ENCODE peak calls at places on chromosomes 2 and 18, in five cellular contexts. One of them, this sample, is unnamed. For H3K27me3 and H3K4me1, the result is how much of the 10 kb centered on the place peaks cover.

GRCh38 chr2:44290271-44290670 is 15.0 kb downstream of the SLC3A1 start:
- DNase-seq in adrenal gland: no peak
- DNase-seq in astrocyte: peak
- DNase-seq in Caco-2: no peak
- DNase-seq in HCT116: no peak
- DNase-seq in this sample: no peak

GRCh38 chr2:10448208-10448645 is at the start of gene ODC1:
- DNase-seq in adrenal gland: peak
- DNase-seq in astrocyte: peak
- DNase-seq in Caco-2: peak
- DNase-seq in HCT116: peak
- DNase-seq in this sample: peak

GRCh38 chr2:162817921-162818320 is 20.6 kb downstream of the KCNH7 start:
- DNase-seq in adrenal gland: no peak
- DNase-seq in astrocyte: no peak
- DNase-seq in Caco-2: no peak
- DNase-seq in HCT116: no peak
- DNase-seq in this sample: no peak

GRCh38 chr2:43210467-43211303 is 15.7 kb downstream of the ZFP36L2 start:
- DNase-seq in adrenal gland: no peak
- DNase-seq in astrocyte: no peak
- DNase-seq in Caco-2: no peak
- DNase-seq in HCT116: no peak
- DNase-seq in this sample: peak

GRCh38 chr18:76978616-76979015 is 154.0 kb downstream of the MBP start:
- DNase-seq in adrenal gland: no peak
- DNase-seq in astrocyte: no peak
- DNase-seq in Caco-2: no peak
- DNase-seq in HCT116: no peak
- DNase-seq in this sample: no peak

GRCh38 chr2:182982934-182983333 is 55.3 kb downstream of the NCKAP1 start:
- DNase-seq in adrenal gland: no peak
- DNase-seq in astrocyte: no peak
- DNase-seq in Caco-2: no peak
- DNase-seq in HCT116: no peak
- DNase-seq in this sample: no peak

GRCh38 chr2:18356676-18357075 is 203.8 kb downstream of the RDH14 start:
- DNase-seq in adrenal gland: no peak
- DNase-seq in astrocyte: peak
- DNase-seq in Caco-2: no peak
- DNase-seq in HCT116: no peak
- DNase-seq in this sample: no peak

GRCh38 chr18:47032945-47033344 is 2.5 kb downstream of the ELOA2 start:
- DNase-seq in adrenal gland: no peak
- DNase-seq in astrocyte: no peak
- DNase-seq in Caco-2: no peak
- DNase-seq in HCT116: no peak
- DNase-seq in this sample: no peak

GRCh38 chr2:7053650-7054262 is 136.5 kb downstream of the RNF144A start:
- DNase-seq in adrenal gland: no peak
- DNase-seq in astrocyte: no peak
- DNase-seq in Caco-2: no peak
- DNase-seq in HCT116: no peak
- DNase-seq in this sample: no peak

GRCh38 chr2:100857915-100858314 is 38.0 kb downstream of the NPAS2 start:
- DNase-seq in adrenal gland: no peak
- DNase-seq in astrocyte: peak
- DNase-seq in Caco-2: no peak
- DNase-seq in HCT116: no peak
- DNase-seq in this sample: no peak

GRCh38 chr2:236607471-236608307 is 38.1 kb downstream of the ACKR3 start:
- DNase-seq in adrenal gland: no peak
- DNase-seq in astrocyte: peak
- DNase-seq in Caco-2: peak
- DNase-seq in HCT116: no peak
- DNase-seq in this sample: no peak

GRCh38 chr2:15770606-15771005 is 169.7 kb upstream of the MYCN start:
- DNase-seq in adrenal gland: no peak
- DNase-seq in astrocyte: no peak
- DNase-seq in Caco-2: no peak
- DNase-seq in HCT116: no peak
- DNase-seq in this sample: no peak

GRCh38 chr2:65386340-65386739 is 46.1 kb downstream of the SPRED2 start:
- DNase-seq in adrenal gland: no peak
- DNase-seq in astrocyte: no peak
- DNase-seq in Caco-2: no peak
- DNase-seq in HCT116: no peak
- DNase-seq in this sample: no peak

GRCh38 chr18:57931038-57931437 is 113.0 kb upstream of the NEDD4L start:
- DNase-seq in adrenal gland: no peak
- DNase-seq in astrocyte: no peak
- DNase-seq in Caco-2: no peak
- DNase-seq in HCT116: no peak
- DNase-seq in this sample: no peak

GRCh38 chr18:13313006-13313661 is 94.6 kb downstream of the LDLRAD4 start:
- DNase-seq in adrenal gland: no peak
- DNase-seq in astrocyte: no peak
- DNase-seq in Caco-2: no peak
- DNase-seq in HCT116: no peak
- DNase-seq in this sample: no peak

GRCh38 chr2:197209742-197210408 is 100.7 kb downstream of the ANKRD44 start:
- DNase-seq in adrenal gland: no peak
- DNase-seq in astrocyte: peak
- DNase-seq in Caco-2: no peak
- DNase-seq in HCT116: no peak
- DNase-seq in this sample: no peak

GRCh38 chr2:84865181-84865783 is 15.6 kb downstream of the TRABD2A start:
- DNase-seq in adrenal gland: no peak
- DNase-seq in astrocyte: no peak
- DNase-seq in Caco-2: no peak
- DNase-seq in HCT116: no peak
- DNase-seq in this sample: no peak

GRCh38 chr2:223901854-223902253 is 43.3 kb downstream of the WDFY1 start:
- DNase-seq in adrenal gland: no peak
- DNase-seq in astrocyte: no peak
- DNase-seq in Caco-2: peak
- DNase-seq in HCT116: no peak
- DNase-seq in this sample: no peak

GRCh38 chr2:182456784-182457183 is 29.9 kb upstream of the PDE1A start:
- DNase-seq in adrenal gland: no peak
- DNase-seq in astrocyte: peak
- DNase-seq in Caco-2: no peak
- DNase-seq in HCT116: no peak
- DNase-seq in this sample: no peak

GRCh38 chr18:22913861-22914260 is 19.3 kb upstream of the RBBP8 start:
- DNase-seq in adrenal gland: no peak
- DNase-seq in astrocyte: no peak
- DNase-seq in Caco-2: peak
- DNase-seq in HCT116: peak
- DNase-seq in this sample: no peak

GRCh38 chr2:172082944-172083718 is 2.2 kb upstream of the DLX1 start:
- DNase-seq in adrenal gland: no peak
- DNase-seq in astrocyte: no peak
- DNase-seq in Caco-2: no peak
- DNase-seq in HCT116: no peak
- DNase-seq in this sample: peak

GRCh38 chr2:163682695-163683094 is 53.1 kb downstream of the FIGN start:
- DNase-seq in adrenal gland: no peak
- DNase-seq in astrocyte: peak
- DNase-seq in Caco-2: no peak
- DNase-seq in HCT116: no peak
- DNase-seq in this sample: no peak

GRCh38 chr2:240567137-240567871 is 980 bp upstream of the RNPEPL1 start:
- DNase-seq in adrenal gland: peak
- DNase-seq in astrocyte: no peak
- DNase-seq in Caco-2: no peak
- DNase-seq in HCT116: no peak
- DNase-seq in this sample: peak

GRCh38 chr18:32156855-32157254 is 33.0 kb upstream of the MEP1B start:
- DNase-seq in adrenal gland: no peak
- DNase-seq in astrocyte: no peak
- DNase-seq in Caco-2: no peak
- DNase-seq in HCT116: no peak
- DNase-seq in this sample: no peak

GRCh38 chr2:202758638-202759037 is 112.9 kb downstream of the ICA1L start:
- DNase-seq in adrenal gland: no peak
- DNase-seq in astrocyte: no peak
- DNase-seq in Caco-2: no peak
- DNase-seq in HCT116: no peak
- DNase-seq in this sample: no peak

GRCh38 chr2:105635564-105635963 is 109.1 kb upstream of the NCK2 start:
- DNase-seq in adrenal gland: no peak
- DNase-seq in astrocyte: no peak
- DNase-seq in Caco-2: no peak
- DNase-seq in HCT116: no peak
- DNase-seq in this sample: no peak
- H3K27me3 ChIP-seq in adrenal gland: under half
- H3K27me3 ChIP-seq in astrocyte: under half
- H3K27me3 ChIP-seq in Caco-2: under half
- H3K27me3 ChIP-seq in HCT116: under half
- H3K27me3 ChIP-seq in this sample: under half

DNA sequence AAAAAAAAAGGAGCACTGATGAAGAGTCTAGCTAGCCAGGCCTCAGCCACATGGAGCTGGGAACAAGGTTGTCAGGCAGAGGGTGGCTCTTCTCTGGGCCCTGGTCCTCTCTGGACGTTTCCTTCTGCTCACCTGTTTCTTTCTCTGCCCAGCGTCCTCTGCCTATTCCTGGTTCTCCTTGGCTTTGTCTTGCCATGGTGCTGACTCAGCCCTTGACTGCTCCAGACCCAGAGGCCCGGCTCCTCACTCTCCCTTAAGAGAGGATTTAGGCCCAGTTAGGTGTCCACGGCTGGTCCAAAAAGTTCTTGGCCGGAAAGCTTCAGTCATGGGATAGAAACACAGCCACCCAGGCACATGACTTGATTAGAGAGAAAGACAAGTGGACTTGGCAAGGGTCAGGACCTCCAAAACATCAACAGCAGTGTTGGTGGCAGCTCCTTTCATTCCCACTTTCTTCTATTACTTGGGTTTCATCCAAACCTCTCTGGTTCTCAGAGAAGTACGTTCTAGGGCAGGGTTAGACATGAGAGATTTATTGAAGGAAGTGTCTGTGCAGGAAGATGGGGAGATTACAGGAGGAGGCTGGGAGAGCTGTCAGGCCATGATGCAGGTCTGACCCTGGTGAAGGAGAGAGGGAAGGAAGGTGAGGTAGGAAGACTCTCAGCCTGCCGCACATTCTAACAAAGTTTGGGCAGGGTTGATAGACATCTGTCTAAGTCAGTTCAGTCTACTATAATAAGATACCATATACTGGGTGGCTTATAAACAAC is 14.5 kb upstream of the ATG16L1 start:
- DNase-seq in adrenal gland: no peak
- DNase-seq in astrocyte: no peak
- DNase-seq in Caco-2: no peak
- DNase-seq in HCT116: no peak
- DNase-seq in this sample: no peak
- H3K4me1 ChIP-seq in adrenal gland: under half
- H3K4me1 ChIP-seq in astrocyte: under half
- H3K4me1 ChIP-seq in Caco-2: under half
- H3K4me1 ChIP-seq in HCT116: under half
- H3K4me1 ChIP-seq in this sample: under half

GRCh38 chr18:48376406-48376805 is 32.8 kb downstream of the ZBTB7C start:
- DNase-seq in adrenal gland: no peak
- DNase-seq in astrocyte: no peak
- DNase-seq in Caco-2: no peak
- DNase-seq in HCT116: no peak
- DNase-seq in this sample: no peak

GRCh38 chr18:48376934-48377333 is 32.2 kb downstream of the ZBTB7C start:
- DNase-seq in adrenal gland: no peak
- DNase-seq in astrocyte: no peak
- DNase-seq in Caco-2: no peak
- DNase-seq in HCT116: no peak
- DNase-seq in this sample: no peak

GRCh38 chr18:48374423-48375149 is 34.6 kb downstream of the ZBTB7C start:
- DNase-seq in adrenal gland: peak
- DNase-seq in astrocyte: peak
- DNase-seq in Caco-2: no peak
- DNase-seq in HCT116: no peak
- DNase-seq in this sample: no peak

GRCh38 chr18:48371854-48372598 is 37.2 kb downstream of the ZBTB7C start:
- DNase-seq in adrenal gland: peak
- DNase-seq in astrocyte: no peak
- DNase-seq in Caco-2: no peak
- DNase-seq in HCT116: no peak
- DNase-seq in this sample: no peak

GRCh38 chr18:48375150-48375790 is 33.9 kb downstream of the ZBTB7C start:
- DNase-seq in adrenal gland: no peak
- DNase-seq in astrocyte: no peak
- DNase-seq in Caco-2: no peak
- DNase-seq in HCT116: no peak
- DNase-seq in this sample: no peak
- H3K4me3 ChIP-seq in adrenal gland: no peak
- H3K4me3 ChIP-seq in astrocyte: no peak
- H3K4me3 ChIP-seq in Caco-2: no peak
- H3K4me3 ChIP-seq in HCT116: no peak
- H3K4me3 ChIP-seq in this sample: no peak

GRCh38 chr2:3102081-3102914 is 275.3 kb downstream of the EIPR1 start:
- DNase-seq in adrenal gland: no peak
- DNase-seq in astrocyte: no peak
- DNase-seq in Caco-2: no peak
- DNase-seq in HCT116: no peak
- DNase-seq in this sample: no peak

GRCh38 chr2:3101704-3102055 is 275.9 kb downstream of the EIPR1 start:
- DNase-seq in adrenal gland: no peak
- DNase-seq in astrocyte: no peak
- DNase-seq in Caco-2: no peak
- DNase-seq in HCT116: no peak
- DNase-seq in this sample: no peak

GRCh38 chr2:3099860-3100234 is 277.8 kb downstream of the EIPR1 start:
- DNase-seq in adrenal gland: no peak
- DNase-seq in astrocyte: no peak
- DNase-seq in Caco-2: no peak
- DNase-seq in HCT116: no peak
- DNase-seq in this sample: no peak

GRCh38 chr2:3100386-3100785 is 277.2 kb downstream of the EIPR1 start:
- DNase-seq in adrenal gland: no peak
- DNase-seq in astrocyte: no peak
- DNase-seq in Caco-2: no peak
- DNase-seq in HCT116: no peak
- DNase-seq in this sample: no peak

GRCh38 chr2:3101016-3101703 is 276.5 kb downstream of the EIPR1 start:
- DNase-seq in adrenal gland: no peak
- DNase-seq in astrocyte: no peak
- DNase-seq in Caco-2: no peak
- DNase-seq in HCT116: no peak
- DNase-seq in this sample: no peak
- H3K27me3 ChIP-seq in adrenal gland: under half
- H3K27me3 ChIP-seq in astrocyte: under half
- H3K27me3 ChIP-seq in Caco-2: under half
- H3K27me3 ChIP-seq in HCT116: under half
- H3K27me3 ChIP-seq in this sample: under half

GRCh38 chr2:237674731-237675276 is 47.4 kb downstream of the LRRFIP1 start:
- DNase-seq in adrenal gland: peak
- DNase-seq in astrocyte: peak
- DNase-seq in Caco-2: no peak
- DNase-seq in HCT116: no peak
- DNase-seq in this sample: peak
- H3K4me1 ChIP-seq in adrenal gland: under half
- H3K4me1 ChIP-seq in astrocyte: under half
- H3K4me1 ChIP-seq in Caco-2: under half
- H3K4me1 ChIP-seq in HCT116: under half
- H3K4me1 ChIP-seq in this sample: under half

GRCh38 chr2:38934742-38935141 is 45.1 kb downstream of the ARHGEF33 start:
- DNase-seq in adrenal gland: no peak
- DNase-seq in astrocyte: no peak
- DNase-seq in Caco-2: no peak
- DNase-seq in HCT116: no peak
- DNase-seq in this sample: no peak
- H3K4me3 ChIP-seq in adrenal gland: no peak
- H3K4me3 ChIP-seq in astrocyte: no peak
- H3K4me3 ChIP-seq in Caco-2: no peak
- H3K4me3 ChIP-seq in HCT116: no peak
- H3K4me3 ChIP-seq in this sample: no peak